ENCODE peak calls at places on chromosomes 1 and 21, in five cellular contexts. V, N, L, K and Y are unnamed samples.

GRCh38 chr1:201500670-201501120 is 6.2 kb downstream of the CSRP1 start:
- DNase-seq in V (peak), N (no peak), L (no peak), K (no peak), Y (no peak)

GRCh38 chr1:6614953-6615785 is 1.6 kb downstream of the PHF13 start:
- DNase-seq in V (peak), N (no peak), L (no peak), K (peak), Y (no peak)

GRCh38 chr1:221488531-221488930 is 253.4 kb downstream of the DUSP10 start:
- DNase-seq in V (no peak), N (no peak), L (no peak), K (no peak), Y (no peak)

GRCh38 chr1:41073971-41074370 is 52.4 kb upstream of the SLFNL1 start:
- DNase-seq in V (no peak), N (no peak), L (peak), K (no peak), Y (no peak)

GRCh38 chr21:39006653-39007417 is 176.4 kb downstream of the PSMG1 start:
- DNase-seq in V (no peak), N (no peak), L (no peak), K (no peak), Y (no peak)

GRCh38 chr1:17774452-17774851 is 19.3 kb downstream of the ACTL8 start:
- DNase-seq in V (no peak), N (no peak), L (no peak), K (no peak), Y (no peak)

GRCh38 chr1:162889989-162890388 is 29.0 kb upstream of the CCDC190 start:
- DNase-seq in V (no peak), N (no peak), L (no peak), K (peak), Y (no peak)

GRCh38 chr1:157992031-157992568 is 1.3 kb upstream of the KIRREL1 start:
- DNase-seq in V (peak), N (no peak), L (peak), K (peak), Y (peak)

GRCh38 chr1:230425252-230426061 is 675 bp downstream of the PGBD5 start:
- DNase-seq in V (peak), N (no peak), L (no peak), K (peak), Y (peak)

GRCh38 chr1:223531742-223532341 is 133.7 kb downstream of the CAPN8 start:
- DNase-seq in V (peak), N (peak), L (peak), K (peak), Y (peak)

GRCh38 chr1:64186898-64187280 is 16.5 kb upstream of the UBE2U start:
- DNase-seq in V (no peak), N (no peak), L (no peak), K (no peak), Y (no peak)

GRCh38 chr1:201125805-201126204 is 1.2 kb downstream of the ASCL5 start:
- DNase-seq in V (no peak), N (no peak), L (no peak), K (no peak), Y (no peak)

GRCh38 chr1:179082308-179083030 is 599 bp downstream of the TOR3A start:
- DNase-seq in V (peak), N (no peak), L (peak), K (peak), Y (peak)

GRCh38 chr1:183734600-183735036 is 70.3 kb upstream of the RGL1 start:
- DNase-seq in V (peak), N (no peak), L (no peak), K (no peak), Y (no peak)

GRCh38 chr1:42975038-42975437 is 16.4 kb upstream of the SLC2A1 start:
- DNase-seq in V (no peak), N (no peak), L (no peak), K (no peak), Y (no peak)

GRCh38 chr1:17162941-17163340 is 42.0 kb upstream of the PADI1 start:
- DNase-seq in V (no peak), N (no peak), L (peak), K (no peak), Y (no peak)

GRCh38 chr1:93844262-93845045 is 34.6 kb downstream of the DNTTIP2 start:
- DNase-seq in V (peak), N (peak), L (peak), K (peak), Y (peak)

GRCh38 chr1:191707288-191707687 is 451.0 kb upstream of the RGS18 start:
- DNase-seq in V (no peak), N (no peak), L (peak), K (no peak), Y (no peak)

GRCh38 chr1:16631248-16632043 is 18.1 kb upstream of the NBPF1 start:
- DNase-seq in V (no peak), N (no peak), L (no peak), K (peak), Y (no peak)

GRCh38 chr1:33099290-33100118 is 18.6 kb downstream of the AZIN2 start:
- DNase-seq in V (no peak), N (peak), L (peak), K (no peak), Y (peak)

GRCh38 chr1:231550448-231550781 is 21.9 kb downstream of the TSNAX start:
- DNase-seq in V (peak), N (peak), L (peak), K (peak), Y (peak)
- H3K9ac ChIP-seq in V (no peak), N (no peak), L (no peak), K (no peak), Y (no peak)

DNA sequence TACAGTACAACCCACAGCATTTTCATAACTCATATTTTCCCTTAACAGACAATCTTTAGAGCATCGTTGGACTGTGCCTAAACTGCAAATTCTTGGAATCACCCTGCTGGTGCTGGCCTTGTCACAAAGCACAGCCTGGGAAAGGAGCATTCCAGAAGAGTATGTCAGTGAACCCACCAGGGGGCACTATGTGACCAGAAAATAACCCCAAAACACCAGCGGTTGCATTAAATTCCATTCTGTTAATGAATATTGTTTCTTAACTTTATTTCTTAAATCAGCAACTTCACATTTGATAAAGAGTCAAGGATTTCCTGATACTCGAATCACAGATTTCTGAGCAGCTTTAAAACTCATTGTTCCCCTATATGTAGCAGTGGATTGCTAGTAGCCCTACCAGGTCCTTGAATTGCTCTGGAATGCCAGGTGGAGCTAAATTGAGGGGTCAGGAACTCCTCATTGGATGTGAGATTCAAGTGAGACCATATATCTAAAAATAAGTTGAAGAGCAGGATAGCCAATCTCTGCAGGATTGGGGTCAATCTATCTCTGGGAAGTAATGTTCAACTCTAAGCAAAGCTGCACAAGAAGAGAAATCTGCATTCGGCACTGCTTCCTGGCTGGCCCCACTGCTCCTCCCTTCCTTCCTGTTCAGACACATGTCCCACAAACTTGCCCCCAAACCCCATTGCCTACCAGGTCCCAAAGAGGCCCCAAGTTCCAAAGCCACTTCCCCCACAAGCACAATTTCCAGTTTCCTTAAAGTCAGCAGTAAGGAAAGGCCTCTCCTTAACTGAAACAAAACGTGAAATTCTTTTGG is 12.7 kb upstream of the RAB4A start:
- DNase-seq in V (peak), N (peak), L (peak), K (peak), Y (peak)
- TF ChIP-seq EZH2phosphoT487 in V (no peak), N (no peak), L (no peak), K (no peak), Y (no peak)

DNA sequence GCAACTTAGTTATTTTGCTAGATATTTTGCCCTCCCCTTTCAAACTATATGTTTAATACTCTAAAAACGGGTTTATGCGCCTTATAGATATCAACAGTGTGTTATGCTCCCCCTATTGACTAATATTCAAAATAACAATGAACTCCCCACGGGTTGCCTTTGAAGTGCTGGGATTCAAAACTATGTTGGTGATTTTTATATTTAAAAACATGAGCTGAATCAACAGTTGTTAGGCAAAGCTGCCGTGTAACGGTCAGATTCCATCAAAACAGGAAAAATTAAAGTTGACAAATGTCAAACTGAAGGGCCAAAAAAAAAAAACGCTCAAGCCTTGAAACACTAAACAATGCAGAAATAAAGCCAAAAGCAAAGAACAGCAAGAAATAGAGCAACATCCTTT is 2.5 kb downstream of the TGFBR3 start:
- DNase-seq in V (no peak), N (no peak), L (peak), K (peak), Y (peak)
- TF ChIP-seq CTCF in V (peak), N (peak), L (peak), K (peak), Y (peak)

GRCh38 chr1:29202584-29203340 is 21.1 kb upstream of the SRSF4 start:
- DNase-seq in V (peak), N (peak), L (peak), K (peak), Y (peak)
- H3K9ac ChIP-seq in V (no peak), N (no peak), L (peak), K (peak), Y (peak)

GRCh38 chr1:29415861-29416260 is 179.5 kb downstream of the PTPRU start:
- DNase-seq in V (no peak), N (no peak), L (no peak), K (no peak), Y (no peak)

GRCh38 chr1:29416267-29416666 is 179.9 kb downstream of the PTPRU start:
- DNase-seq in V (peak), N (no peak), L (no peak), K (no peak), Y (no peak)

GRCh38 chr1:29413661-29414060 is 177.3 kb downstream of the PTPRU start:
- DNase-seq in V (no peak), N (no peak), L (no peak), K (no peak), Y (no peak)

GRCh38 chr1:29414091-29414490 is 177.8 kb downstream of the PTPRU start:
- DNase-seq in V (no peak), N (no peak), L (no peak), K (no peak), Y (no peak)

GRCh38 chr1:29415156-29415830 is 179.0 kb downstream of the PTPRU start:
- DNase-seq in V (peak), N (peak), L (peak), K (peak), Y (no peak)
- TF ChIP-seq EZH2phosphoT487 in V (no peak), N (no peak), L (no peak), K (no peak), Y (no peak)

DNA sequence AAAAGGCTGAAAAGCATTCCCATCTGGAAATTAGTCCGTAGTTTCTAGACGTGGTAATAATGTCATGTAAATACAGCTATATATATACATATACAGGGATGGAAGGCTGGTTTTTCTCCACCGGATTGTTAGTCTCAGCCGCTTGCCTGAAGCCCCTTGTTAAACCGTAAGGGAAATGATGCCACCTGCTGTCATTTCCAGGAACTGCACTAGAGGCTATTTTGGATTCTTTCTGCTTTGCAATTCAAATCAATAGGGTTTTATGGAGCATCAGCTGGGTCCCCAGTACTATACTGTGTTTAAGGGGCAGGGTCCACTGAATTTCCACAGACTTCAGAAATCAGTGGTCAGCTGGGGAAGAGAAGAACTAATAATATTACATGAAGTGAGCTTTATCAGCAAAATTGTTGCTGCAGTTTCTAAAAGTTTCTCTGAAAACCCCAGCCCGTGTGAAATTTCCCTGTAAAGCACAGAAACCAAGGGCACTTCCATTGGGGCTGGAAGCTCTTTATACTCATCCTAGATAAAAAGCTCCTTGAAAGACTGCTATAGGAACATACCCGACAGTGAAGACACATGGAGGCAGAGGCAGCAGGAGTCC is 33.8 kb upstream of the MPZL1 start:
- DNase-seq in V (peak), N (peak), L (peak), K (peak), Y (peak)
- TF ChIP-seq CTCF in V (peak), N (peak), L (peak), K (peak), Y (peak)

DNA sequence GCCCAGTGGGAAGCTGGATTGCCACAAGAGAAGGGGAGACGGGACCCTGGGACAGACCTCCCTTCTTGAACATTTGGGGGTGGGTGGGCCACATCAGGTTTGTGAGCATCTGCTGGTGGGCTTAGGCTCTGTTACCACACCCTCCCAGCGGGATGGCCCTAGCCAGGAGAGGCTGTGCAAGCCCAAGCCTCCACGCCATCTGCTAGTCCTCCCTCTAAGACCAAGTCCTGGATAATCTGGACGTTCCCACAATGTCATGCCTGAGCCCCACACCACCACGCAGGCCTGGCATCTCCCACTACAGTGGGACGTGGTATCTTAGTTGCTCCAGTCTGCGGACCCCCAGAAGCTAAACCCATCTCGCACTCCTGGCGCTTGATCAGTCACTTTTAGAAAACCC is 3.7 kb upstream of the IBA57 start:
- DNase-seq in V (peak), N (no peak), L (no peak), K (no peak), Y (no peak)
- H3K9ac ChIP-seq in V (no peak), N (no peak), L (no peak), K (no peak), Y (no peak)

GRCh38 chr1:226809785-226810571 is 60.4 kb upstream of the PSEN2 start:
- DNase-seq in V (no peak), N (no peak), L (no peak), K (no peak), Y (no peak)
- TF ChIP-seq EZH2phosphoT487 in V (no peak), N (no peak), L (no peak), K (no peak), Y (no peak)

DNA sequence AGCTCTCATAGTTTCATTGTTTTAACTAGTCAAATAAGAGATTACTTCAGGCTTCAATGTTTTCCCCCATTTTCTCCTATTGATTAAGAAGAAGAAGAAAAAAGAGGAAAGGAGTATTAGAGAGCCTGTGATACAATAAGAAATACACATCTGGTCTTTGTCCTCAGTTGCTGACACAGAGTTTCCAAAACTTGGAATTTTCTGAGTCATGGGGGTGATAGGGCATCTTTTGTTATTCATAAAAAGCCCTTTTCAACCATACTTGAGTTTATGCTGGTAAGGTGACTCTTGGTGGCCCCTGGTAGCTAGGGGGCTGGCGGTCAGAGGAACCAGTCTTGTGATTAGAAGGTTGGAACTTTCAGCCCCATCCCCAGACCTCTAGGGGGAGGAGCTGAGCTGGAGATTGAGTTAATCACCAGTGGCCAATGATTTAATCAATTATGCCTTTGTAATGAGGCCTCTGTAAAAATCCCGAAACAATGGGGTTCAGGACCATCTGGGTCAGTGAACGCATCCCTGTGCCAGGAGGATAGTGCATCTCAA is 28.9 kb upstream of the KLF18 start:
- DNase-seq in V (no peak), N (no peak), L (peak), K (no peak), Y (no peak)
- TF ChIP-seq CTCF in V (peak), N (no peak), L (no peak), K (no peak), Y (no peak)